ENCODE peak calls at places on chromosomes 3 and 15, in ten cellular contexts. P is WERI-Rb-1, X is tibial nerve, C is AG04450, W is A549, O is suprapubic skin, U is thyroid gland, M is A673, B is lung, G is gastrocnemius medialis. Z is an unnamed sample. For H3K9me3, the result is how much of the 10 kb centered on the place peaks cover.

GRCh38 chr3:69747511-69748248 is 8.4 kb downstream of the MITF start:
- DNase-seq in P (no peak), X (no peak), C (no peak), W (no peak), O (no peak), U (no peak), M (no peak), B (no peak), G (no peak), Z (no peak)

GRCh38 chr15:62886431-62887071 is 156.0 kb upstream of the TPM1 start:
- DNase-seq in P (no peak), X (no peak), C (no peak), W (peak), O (no peak), U (no peak), M (no peak), B (no peak), G (no peak), Z (no peak)

GRCh38 chr3:116005404-116005803 is 382.1 kb downstream of the GAP43 start:
- DNase-seq in P (peak), X (no peak), C (peak), W (no peak), O (no peak), U (peak), M (peak), B (no peak), G (no peak), Z (no peak)

GRCh38 chr3:56612146-56612545 is 55.2 kb downstream of the CCDC66 start:
- DNase-seq in P (no peak), X (no peak), C (no peak), W (no peak), O (no peak), U (no peak), M (no peak), B (no peak), G (no peak), Z (no peak)

GRCh38 chr3:24149032-24149431 is 203.9 kb downstream of the NR1D2 start:
- DNase-seq in P (no peak), X (no peak), C (no peak), W (no peak), O (no peak), U (no peak), M (peak), B (no peak), G (no peak), Z (no peak)

GRCh38 chr15:78323693-78324092 is 16.5 kb upstream of the CRABP1 start:
- DNase-seq in P (no peak), X (no peak), C (no peak), W (no peak), O (no peak), U (no peak), M (no peak), B (no peak), G (no peak), Z (no peak)

GRCh38 chr3:10352146-10352911 is 31.4 kb upstream of the SEC13 start:
- DNase-seq in P (no peak), X (no peak), C (peak), W (no peak), O (no peak), U (no peak), M (no peak), B (no peak), G (no peak), Z (no peak)

GRCh38 chr3:96267577-96267976 is 546.8 kb upstream of the EPHA6 start:
- DNase-seq in P (no peak), X (no peak), C (no peak), W (no peak), O (no peak), U (no peak), M (no peak), B (no peak), G (no peak), Z (no peak)

GRCh38 chr3:13040381-13041074 is 32.7 kb downstream of the IQSEC1 start:
- DNase-seq in P (peak), X (no peak), C (no peak), W (no peak), O (no peak), U (no peak), M (no peak), B (no peak), G (no peak), Z (no peak)

GRCh38 chr3:27726240-27726639 is 4.1 kb upstream of the EOMES start:
- DNase-seq in P (no peak), X (no peak), C (no peak), W (no peak), O (no peak), U (no peak), M (no peak), B (no peak), G (no peak), Z (no peak)

GRCh38 chr3:46127503-46127902 is 80.6 kb downstream of the CCR1 start:
- DNase-seq in P (no peak), X (no peak), C (peak), W (no peak), O (no peak), U (no peak), M (no peak), B (no peak), G (no peak), Z (peak)

GRCh38 chr3:184332370-184333090 is 4.9 kb upstream of the FAM131A start:
- DNase-seq in P (no peak), X (no peak), C (peak), W (no peak), O (no peak), U (no peak), M (no peak), B (no peak), G (no peak), Z (peak)

GRCh38 chr15:45638641-45639040 is 3.8 kb downstream of the SQOR start:
- DNase-seq in P (no peak), X (no peak), C (no peak), W (no peak), O (no peak), U (no peak), M (no peak), B (no peak), G (no peak), Z (no peak)

GRCh38 chr3:153667341-153667740 is 453.8 kb upstream of the ARHGEF26 start:
- DNase-seq in P (no peak), X (no peak), C (no peak), W (no peak), O (no peak), U (no peak), M (no peak), B (no peak), G (no peak), Z (no peak)

GRCh38 chr15:100889359-100890058 is 9.9 kb downstream of the ALDH1A3 start:
- DNase-seq in P (no peak), X (peak), C (peak), W (no peak), O (peak), U (peak), M (no peak), B (peak), G (peak), Z (peak)

GRCh38 chr15:81256916-81257315 is 60.2 kb downstream of the IL16 start:
- DNase-seq in P (no peak), X (no peak), C (no peak), W (no peak), O (no peak), U (no peak), M (peak), B (no peak), G (no peak), Z (peak)

GRCh38 chr3:123159926-123160635 is 41.7 kb upstream of the SEC22A start:
- DNase-seq in P (no peak), X (no peak), C (no peak), W (no peak), O (no peak), U (no peak), M (no peak), B (no peak), G (no peak), Z (no peak)

GRCh38 chr3:113615976-113616375 is 80.5 kb downstream of the USF3 start:
- DNase-seq in P (no peak), X (no peak), C (no peak), W (no peak), O (no peak), U (no peak), M (no peak), B (no peak), G (no peak), Z (peak)

GRCh38 chr15:78599189-78599588 is 21.6 kb downstream of the CHRNA3 start:
- DNase-seq in P (no peak), X (no peak), C (no peak), W (no peak), O (no peak), U (no peak), M (no peak), B (no peak), G (no peak), Z (no peak)

GRCh38 chr3:110149763-110150162 is 812.4 kb upstream of the DPPA4 start:
- DNase-seq in P (no peak), X (no peak), C (no peak), W (no peak), O (no peak), U (no peak), M (no peak), B (no peak), G (no peak), Z (no peak)

GRCh38 chr3:193837347-193837827 is 244.4 kb downstream of the OPA1 start:
- DNase-seq in P (no peak), X (no peak), C (no peak), W (no peak), O (no peak), U (no peak), M (no peak), B (no peak), G (no peak), Z (no peak)

GRCh38 chr3:58260733-58261132 is 23.1 kb downstream of the ABHD6 start:
- DNase-seq in P (no peak), X (no peak), C (no peak), W (no peak), O (no peak), U (peak), M (no peak), B (no peak), G (no peak), Z (no peak)

GRCh38 chr3:160928183-160928718 is 172.2 kb downstream of the PPM1L start:
- DNase-seq in P (no peak), X (no peak), C (no peak), W (no peak), O (no peak), U (no peak), M (peak), B (no peak), G (no peak), Z (no peak)

GRCh38 chr15:95520922-95521321 is 809.6 kb upstream of the NR2F2 start:
- DNase-seq in P (no peak), X (no peak), C (no peak), W (no peak), O (no peak), U (no peak), M (no peak), B (no peak), G (no peak), Z (no peak)

GRCh38 chr3:174862101-174862500 is 3.0 kb downstream of the NAALADL2 start:
- DNase-seq in P (peak), X (no peak), C (no peak), W (peak), O (no peak), U (peak), M (peak), B (peak), G (no peak), Z (no peak)

GRCh38 chr3:103055021-103055420 is 620.2 kb downstream of the ZPLD1 start:
- DNase-seq in P (peak), X (no peak), C (no peak), W (no peak), O (no peak), U (no peak), M (peak), B (no peak), G (no peak), Z (no peak)

GRCh38 chr3:153463895-153464294 is 301.9 kb downstream of the RAP2B start:
- DNase-seq in P (no peak), X (no peak), C (no peak), W (no peak), O (no peak), U (no peak), M (no peak), B (no peak), G (no peak), Z (no peak)

GRCh38 chr3:182722938-182723337 is 70.4 kb upstream of the ATP11B start:
- DNase-seq in P (no peak), X (no peak), C (no peak), W (no peak), O (no peak), U (no peak), M (no peak), B (no peak), G (no peak), Z (no peak)

GRCh38 chr3:137792633-137793271 is 28.6 kb downstream of the SOX14 start:
- DNase-seq in P (no peak), X (no peak), C (no peak), W (no peak), O (no peak), U (peak), M (peak), B (no peak), G (no peak), Z (peak)

GRCh38 chr3:9777695-9778023 is 7.9 kb upstream of the CAMK1 start:
- DNase-seq in P (no peak), X (no peak), C (no peak), W (no peak), O (no peak), U (no peak), M (no peak), B (no peak), G (no peak), Z (no peak)

GRCh38 chr3:123884258-123884831 is at the start of gene MYLK:
- DNase-seq in P (peak), X (no peak), C (peak), W (peak), O (peak), U (peak), M (peak), B (peak), G (peak), Z (peak)

DNA sequence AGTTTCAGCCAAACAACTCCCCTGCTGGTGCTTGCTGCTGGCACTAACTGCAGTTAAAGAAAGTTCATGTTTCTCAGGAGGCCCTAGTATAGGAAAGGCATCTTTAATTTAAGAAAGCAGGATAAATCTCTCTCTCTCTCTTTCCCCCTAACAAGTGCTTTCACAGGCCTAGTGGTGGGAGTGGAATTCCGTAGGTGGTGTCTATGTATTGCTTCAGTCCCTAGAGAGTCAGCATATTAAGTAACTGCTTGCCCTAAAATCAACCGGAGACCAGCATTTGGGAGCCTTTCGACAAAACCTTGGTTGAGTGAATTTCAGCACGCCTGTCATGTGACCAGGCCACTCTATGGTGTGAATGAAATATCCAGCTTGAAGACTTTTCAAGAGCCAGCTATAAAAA is 169.2 kb upstream of the TGFBR2 start:
- DNase-seq in P (no peak), X (peak), C (no peak), W (no peak), O (no peak), U (peak), M (peak), B (peak), G (peak), Z (peak)
- TF ChIP-seq CTCF in P (no peak), X (no peak), C (peak), W (no peak), O (no peak), U (no peak), M (peak), B (no peak), G (no peak), Z (no peak)

DNA sequence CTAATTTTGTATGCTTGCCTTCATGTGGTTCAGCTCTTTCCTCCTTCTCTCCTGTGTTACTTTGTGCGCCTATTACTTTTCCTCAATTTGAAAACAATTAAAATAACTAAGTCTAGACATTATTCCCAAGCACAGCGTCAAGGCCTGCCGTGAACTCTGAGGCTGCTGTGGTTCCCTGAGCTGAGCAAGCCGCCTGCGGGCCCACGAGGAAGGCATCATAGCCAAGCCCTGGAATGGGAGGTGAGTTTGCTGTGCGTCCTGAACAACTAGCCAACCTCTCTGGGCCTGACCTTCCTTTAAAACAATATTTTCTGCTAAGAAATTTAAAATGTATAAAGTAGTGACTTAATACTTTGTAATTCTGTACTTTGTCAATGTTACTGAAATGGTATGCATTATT is 327.2 kb downstream of the OCA2 start:
- DNase-seq in P (no peak), X (no peak), C (no peak), W (no peak), O (no peak), U (no peak), M (no peak), B (no peak), G (no peak), Z (no peak)
- H3K9me3 ChIP-seq in P (under half), X (under half), C (half or more), W (under half), O (under half), U (under half), M (under half), B (under half), G (under half), Z (under half)

GRCh38 chr3:52004158-52004787 is 8.6 kb upstream of the RPL29 start:
- DNase-seq in P (peak), X (no peak), C (no peak), W (no peak), O (no peak), U (no peak), M (peak), B (no peak), G (peak), Z (peak)
- TF ChIP-seq CTCF in P (peak), X (peak), C (peak), W (peak), O (no peak), U (no peak), M (peak), B (peak), G (peak), Z (peak)

DNA sequence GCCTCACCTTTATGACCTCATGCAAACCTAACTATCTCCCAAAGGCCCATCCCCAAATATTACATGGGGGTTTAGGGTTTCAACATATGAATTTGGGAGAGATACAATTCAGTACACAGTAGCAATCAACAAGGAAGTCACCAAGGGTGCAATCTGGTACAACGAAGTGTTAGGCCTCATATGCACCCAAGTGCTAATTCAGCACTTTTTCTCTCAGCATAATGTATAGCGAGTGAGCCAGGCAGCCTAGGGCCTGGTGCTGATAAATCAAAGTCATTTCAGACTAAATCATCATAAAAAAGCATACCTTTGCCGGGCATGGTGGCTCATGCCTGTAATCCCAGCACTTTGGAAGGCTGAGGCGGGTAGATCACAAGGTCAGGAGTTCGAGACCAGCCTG is 11.7 kb upstream of the KBTBD8 start:
- DNase-seq in P (no peak), X (no peak), C (no peak), W (no peak), O (no peak), U (no peak), M (no peak), B (no peak), G (no peak), Z (no peak)
- H3K9me3 ChIP-seq in P (under half), X (under half), C (under half), W (under half), O (under half), U (under half), M (under half), B (under half), G (under half), Z (under half)

GRCh38 chr3:195196266-195196665 is 74.7 kb downstream of the XXYLT1 start:
- DNase-seq in P (no peak), X (no peak), C (no peak), W (no peak), O (no peak), U (no peak), M (no peak), B (no peak), G (no peak), Z (no peak)

GRCh38 chr3:195198424-195199346 is 72.3 kb downstream of the XXYLT1 start:
- DNase-seq in P (no peak), X (no peak), C (no peak), W (no peak), O (no peak), U (no peak), M (no peak), B (no peak), G (no peak), Z (no peak)

GRCh38 chr3:195194559-195195161 is 76.3 kb downstream of the XXYLT1 start:
- DNase-seq in P (no peak), X (no peak), C (no peak), W (no peak), O (no peak), U (no peak), M (no peak), B (no peak), G (no peak), Z (no peak)

GRCh38 chr3:195197764-195198423 is 73.1 kb downstream of the XXYLT1 start:
- DNase-seq in P (peak), X (no peak), C (no peak), W (peak), O (no peak), U (no peak), M (peak), B (no peak), G (no peak), Z (peak)

DNA sequence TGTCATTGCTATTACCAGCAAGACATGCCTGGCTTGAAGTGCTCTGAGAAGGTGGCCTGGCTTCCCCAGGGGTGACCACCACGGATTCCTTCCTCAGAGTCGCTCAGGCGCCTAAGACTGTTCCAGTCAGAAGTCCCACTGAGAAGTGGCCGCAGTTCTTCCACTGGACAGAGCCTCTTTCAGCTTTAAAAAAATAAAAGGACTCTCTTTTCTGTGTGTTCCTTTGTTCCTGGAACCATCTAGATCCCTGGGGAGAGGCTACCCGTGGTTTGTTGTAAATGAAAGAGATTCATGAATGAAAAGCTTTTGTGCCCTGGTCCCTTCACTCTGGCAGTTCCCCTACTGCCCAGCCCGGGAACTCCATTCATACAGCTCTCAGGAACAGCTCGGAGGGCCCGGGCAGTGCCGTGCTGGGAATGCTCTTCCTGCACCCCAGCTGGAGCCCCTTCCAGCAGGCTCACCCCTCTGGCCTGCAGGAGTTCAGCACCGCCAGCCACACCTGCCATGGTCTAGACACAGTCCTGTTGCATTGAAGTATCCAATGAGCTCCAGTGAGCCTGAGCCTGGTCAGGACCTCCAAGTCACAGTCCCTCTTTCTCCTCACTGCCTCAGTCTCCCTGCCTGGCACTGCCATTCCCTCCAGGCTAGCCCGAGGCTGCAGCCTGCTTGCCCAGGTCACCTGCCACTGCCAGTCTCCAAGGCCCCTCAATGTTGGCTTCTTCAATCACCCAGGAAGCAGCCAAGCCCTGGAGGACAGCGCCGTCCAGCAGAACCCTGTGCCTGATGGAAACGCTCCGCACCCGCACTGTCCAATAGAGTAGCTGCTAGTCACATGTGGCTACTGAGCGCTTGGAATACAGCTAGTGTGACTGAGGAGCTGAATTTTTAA is 75.4 kb downstream of the XXYLT1 start:
- DNase-seq in P (no peak), X (no peak), C (no peak), W (no peak), O (no peak), U (no peak), M (peak), B (no peak), G (no peak), Z (no peak)
- TF ChIP-seq CTCF in P (no peak), X (no peak), C (no peak), W (no peak), O (no peak), U (no peak), M (no peak), B (no peak), G (no peak), Z (no peak)

DNA sequence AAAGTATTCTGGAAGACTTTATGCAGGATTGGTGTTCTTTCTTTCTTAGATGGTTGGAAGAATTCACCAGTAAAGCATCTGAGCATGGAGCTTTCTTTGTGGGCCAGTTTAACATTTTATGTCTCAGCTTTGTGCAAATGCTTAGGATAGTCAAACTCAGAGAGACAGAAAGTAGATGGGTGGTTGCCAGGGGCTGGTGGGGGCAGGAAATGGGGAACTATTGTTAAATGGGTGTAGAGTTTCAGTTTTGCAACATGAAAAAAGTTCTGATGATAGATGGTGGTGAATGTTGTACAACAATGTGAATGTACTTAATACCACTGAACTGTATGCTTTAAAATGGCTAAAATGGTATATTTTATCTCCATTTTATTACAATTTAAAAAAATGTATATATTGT is 24.8 kb downstream of the SPCS1 start:
- DNase-seq in P (no peak), X (no peak), C (no peak), W (no peak), O (no peak), U (no peak), M (no peak), B (no peak), G (no peak), Z (no peak)
- H3K9me3 ChIP-seq in P (under half), X (under half), C (under half), W (under half), O (under half), U (under half), M (under half), B (under half), G (under half), Z (under half)